ENCODE peak calls at places on chromosomes 4 and X, in four cellular contexts. B, C, G and H are unnamed samples. For H3K9me1, the result is how much of the 10 kb centered on the place peaks cover.

GRCh38 chr4:45692131-45692530 is 431.7 kb downstream of the GABRG1 start:
- DNase-seq in B (no peak), C (no peak), G (no peak), H (no peak)

GRCh38 chr4:1337376-1337831 is 9.6 kb upstream of the UVSSA start:
- DNase-seq in B (no peak), C (no peak), G (peak), H (no peak)

GRCh38 chr4:26459054-26459755 is 31.1 kb downstream of the CCKAR start:
- DNase-seq in B (peak), C (peak), G (peak), H (peak)

GRCh38 chrX:72021975-72022374 is 109.7 kb downstream of the RTL5 start:
- DNase-seq in B (peak), C (no peak), G (no peak), H (no peak)

GRCh38 chrX:136209016-136209738 is 42.0 kb downstream of the MAP7D3 start:
- DNase-seq in B (peak), C (no peak), G (peak), H (peak)

GRCh38 chr4:164872481-164872880 is 4.5 kb upstream of the APELA start:
- DNase-seq in B (no peak), C (no peak), G (no peak), H (no peak)

GRCh38 chrX:136528645-136529315 is 3.2 kb upstream of the VGLL1 start:
- DNase-seq in B (peak), C (no peak), G (no peak), H (no peak)

GRCh38 chrX:122135070-122135469 is 1049.0 kb upstream of the GRIA3 start:
- DNase-seq in B (no peak), C (no peak), G (no peak), H (no peak)

GRCh38 chr4:80155286-80155982 is 41.9 kb upstream of the PRDM8 start:
- DNase-seq in B (no peak), C (no peak), G (no peak), H (no peak)

GRCh38 chrX:153909024-153909979 is 4.8 kb downstream of the AVPR2 start:
- DNase-seq in B (peak), C (no peak), G (no peak), H (no peak)

GRCh38 chr4:13821522-13821921 is 194.0 kb upstream of the BOD1L1 start:
- DNase-seq in B (no peak), C (no peak), G (no peak), H (no peak)

DNA sequence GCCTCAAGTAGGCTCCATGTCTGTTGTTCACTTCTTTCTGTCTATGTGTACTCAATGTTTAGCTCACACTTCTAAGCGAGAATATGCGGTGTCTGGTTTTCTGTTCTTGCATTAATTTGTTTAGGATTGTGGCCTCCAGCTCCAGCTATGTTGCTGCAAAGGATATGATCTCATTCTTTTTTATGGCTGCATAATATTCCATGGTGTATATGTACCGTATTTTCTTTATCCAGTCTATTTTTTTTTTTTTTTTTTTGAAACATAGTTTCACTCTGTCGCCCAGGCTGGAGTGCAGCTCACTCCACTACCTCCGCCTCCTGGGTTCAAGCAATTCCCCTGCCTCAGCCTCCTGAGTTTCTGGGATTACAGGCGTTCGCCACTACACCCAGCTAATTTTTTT is 5.7 kb upstream of the TMEM150C start:
- DNase-seq in B (no peak), C (no peak), G (no peak), H (no peak)
- H3K4me3 ChIP-seq in B (no peak), C (no peak), G (no peak), H (no peak)

DNA sequence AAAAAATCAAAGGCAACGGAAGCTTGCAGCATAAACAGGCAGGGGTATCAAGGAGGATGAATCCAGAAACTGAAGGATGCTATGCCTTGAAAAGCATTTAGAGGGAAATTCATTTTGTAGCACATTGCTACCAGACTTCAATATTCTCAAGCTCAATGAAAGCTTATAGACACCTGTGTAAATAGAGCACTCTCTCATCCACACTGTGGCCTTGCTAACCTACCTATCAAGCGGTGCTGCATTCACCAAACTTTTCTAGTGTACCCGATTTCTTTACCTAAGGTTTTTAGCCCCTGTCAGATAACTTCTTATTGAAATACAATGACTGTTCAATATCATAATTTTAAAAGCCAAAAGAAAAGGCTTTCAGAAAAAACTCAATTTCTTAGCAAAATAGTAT is 20.2 kb upstream of the HSD17B13 start:
- DNase-seq in B (no peak), C (no peak), G (no peak), H (no peak)
- H3K9me1 ChIP-seq in B (under half), C (under half), G (under half), H (under half)

GRCh38 chr4:110792036-110792435 is 169.2 kb upstream of the PITX2 start:
- DNase-seq in B (no peak), C (no peak), G (no peak), H (no peak)
- H3K4me3 ChIP-seq in B (no peak), C (no peak), G (no peak), H (no peak)

DNA sequence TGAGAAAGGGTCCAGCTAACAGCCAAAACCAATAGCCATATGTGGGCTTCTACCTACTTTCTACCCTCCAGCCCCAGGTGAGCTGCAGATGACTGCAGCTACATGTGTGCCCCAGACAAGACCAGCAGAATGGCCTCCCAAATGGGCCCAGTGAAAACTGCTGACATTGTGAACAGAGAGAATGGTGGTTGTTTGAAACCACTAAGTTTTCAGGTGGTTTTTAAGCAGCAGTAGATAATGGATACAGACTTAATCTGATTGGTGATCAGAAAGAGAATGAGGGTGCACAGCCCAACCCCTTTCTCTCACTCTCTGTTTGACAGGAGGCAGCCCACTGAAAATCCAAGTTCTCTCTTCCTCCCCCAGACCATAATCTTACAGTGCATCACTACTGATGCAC is 42.5 kb upstream of the BBS12 start:
- DNase-seq in B (no peak), C (no peak), G (no peak), H (no peak)
- H3K9me1 ChIP-seq in B (under half), C (under half), G (under half), H (under half)

DNA sequence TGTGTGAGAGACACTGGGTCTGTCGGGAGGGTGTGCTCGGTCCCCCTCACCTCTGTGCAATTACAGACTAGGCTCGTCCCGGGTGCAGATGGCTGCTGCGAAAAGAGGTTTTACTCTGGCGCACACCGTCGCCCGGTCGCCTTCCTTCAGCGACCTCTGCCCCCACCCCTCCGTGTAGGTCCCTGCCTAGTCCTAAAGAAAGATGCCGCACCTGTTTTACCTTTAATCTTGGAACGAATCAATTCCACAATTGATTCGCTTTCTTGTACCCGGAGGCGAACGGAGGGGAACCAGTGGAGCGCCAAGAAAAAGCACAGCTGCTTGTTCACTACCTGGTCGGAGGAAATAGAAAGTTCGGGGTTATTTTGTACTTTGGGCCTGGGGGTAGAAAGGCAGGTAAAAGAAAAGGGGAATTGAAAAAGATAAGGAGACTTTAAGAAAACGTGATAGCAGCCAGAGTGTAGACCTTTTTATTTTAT is 1.2 kb downstream of the NPNT start:
- DNase-seq in B (no peak), C (no peak), G (no peak), H (no peak)
- H3K4me3 ChIP-seq in B (no peak), C (peak), G (no peak), H (no peak)

GRCh38 chr4:38605181-38605764 is 58.7 kb upstream of the KLF3 start:
- DNase-seq in B (no peak), C (no peak), G (no peak), H (no peak)
- H3K9me1 ChIP-seq in B (under half), C (under half), G (under half), H (under half)

DNA sequence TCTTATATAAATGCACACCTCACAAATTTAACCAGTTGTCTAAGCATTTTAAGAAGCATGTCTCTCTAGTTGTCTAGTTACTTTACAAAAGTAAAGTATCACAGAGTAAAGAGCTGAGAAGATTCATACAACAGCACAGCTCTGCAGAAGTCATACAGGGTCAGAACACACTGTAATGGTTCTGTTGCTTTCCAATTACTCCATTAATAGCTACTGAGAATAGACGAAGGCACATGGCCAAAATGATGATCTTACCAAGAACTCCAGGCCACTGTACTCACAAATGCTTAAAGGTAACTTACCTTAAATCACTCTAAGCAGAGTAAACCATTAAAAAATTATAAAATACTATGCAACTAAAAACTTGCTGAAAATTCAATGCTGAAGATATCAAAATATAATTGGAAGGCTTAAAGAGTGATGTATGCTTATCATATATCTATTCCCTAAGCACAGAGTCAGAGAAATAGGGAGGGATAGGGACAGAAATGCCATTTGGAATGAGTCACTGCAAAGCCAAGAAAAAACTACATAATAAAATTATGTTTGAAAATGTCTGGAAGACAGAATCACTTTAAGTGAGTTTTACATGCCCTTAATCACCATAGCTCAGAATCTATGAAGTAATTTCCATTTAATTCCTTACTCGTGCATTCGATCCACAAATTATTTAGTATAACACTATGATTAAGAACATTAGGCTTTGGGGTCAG is 71.0 kb downstream of the DDX60L start:
- DNase-seq in B (no peak), C (no peak), G (peak), H (peak)
- H3K4me3 ChIP-seq in B (no peak), C (no peak), G (no peak), H (no peak)

DNA sequence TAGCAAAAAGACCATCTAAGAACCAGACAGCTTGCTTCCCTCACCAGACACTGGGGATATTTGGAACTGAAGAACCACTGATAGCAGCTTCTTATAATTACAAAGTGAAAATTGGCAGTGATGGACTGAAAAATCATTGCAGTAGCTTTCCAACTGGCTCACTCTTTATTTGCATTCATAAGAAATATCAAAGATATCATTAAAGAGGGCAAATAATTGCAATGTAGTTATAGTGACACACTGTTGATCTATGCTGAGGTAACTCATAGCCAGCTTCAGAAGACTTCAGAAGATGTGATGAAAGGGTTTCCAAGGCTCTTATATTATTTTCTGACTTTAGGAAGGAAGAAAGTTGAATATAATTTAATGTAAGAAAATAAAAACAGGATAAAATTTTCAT is 5.8 kb downstream of the RASSF6 start:
- DNase-seq in B (no peak), C (no peak), G (no peak), H (no peak)
- H3K9me1 ChIP-seq in B (under half), C (under half), G (under half), H (under half)